ENCODE peak calls at places on chromosomes 12 and 14, in four cellular contexts. W is astrocyte, N is fibroblast of lung, A is neural progenitor cell. U is an unnamed sample.

GRCh38 chr14:72801381-72801812 is 92.5 kb downstream of the DPF3 start:
- DNase-seq in W (peak), N (peak), A (no peak), U (peak)

GRCh38 chr12:116076399-116076798 is 201.1 kb downstream of the MED13L start:
- DNase-seq in W (peak), N (peak), A (no peak), U (no peak)

GRCh38 chr12:83335748-83336147 is 649.0 kb downstream of the TMTC2 start:
- DNase-seq in W (no peak), N (no peak), A (no peak), U (no peak)

GRCh38 chr12:131901431-131902331 is 7.3 kb downstream of the ULK1 start:
- DNase-seq in W (no peak), N (no peak), A (no peak), U (no peak)

GRCh38 chr14:28603606-28604005 is 163.0 kb upstream of the FOXG1 start:
- DNase-seq in W (peak), N (peak), A (no peak), U (no peak)

GRCh38 chr14:102454711-102455110 is 54.9 kb downstream of the ANKRD9 start:
- DNase-seq in W (no peak), N (no peak), A (no peak), U (no peak)

GRCh38 chr12:48183091-48183875 is at the start of gene CCDC184:
- DNase-seq in W (peak), N (peak), A (peak), U (peak)

GRCh38 chr14:47674546-47675238 is 713 bp downstream of the MDGA2 start:
- DNase-seq in W (no peak), N (peak), A (peak), U (peak)

GRCh38 chr14:92589213-92589852 is 75.8 kb downstream of the RIN3 start:
- DNase-seq in W (no peak), N (peak), A (peak), U (peak)

GRCh38 chr12:116843085-116843484 is 38.2 kb downstream of the HRK start:
- DNase-seq in W (no peak), N (no peak), A (no peak), U (no peak)

GRCh38 chr14:80606347-80606772 is 335.2 kb downstream of the CEP128 start:
- DNase-seq in W (no peak), N (no peak), A (no peak), U (peak)

GRCh38 chr12:82359115-82359478 is 768 bp downstream of the METTL25 start:
- DNase-seq in W (peak), N (peak), A (peak), U (no peak)

GRCh38 chr12:45050751-45051489 is at the start of gene DBX2:
- DNase-seq in W (no peak), N (peak), A (peak), U (no peak)

GRCh38 chr12:108712925-108713203 is 18.5 kb downstream of the CORO1C start:
- DNase-seq in W (no peak), N (no peak), A (no peak), U (no peak)

GRCh38 chr12:46365951-46366379 is 6.6 kb downstream of the SLC38A2 start:
- DNase-seq in W (no peak), N (peak), A (no peak), U (peak)

GRCh38 chr14:33730163-33730562 is 220.7 kb downstream of the EGLN3 start:
- DNase-seq in W (no peak), N (no peak), A (no peak), U (no peak)

GRCh38 chr14:58477653-58478052 is 50.1 kb downstream of the KIAA0586 start:
- DNase-seq in W (no peak), N (no peak), A (no peak), U (no peak)

GRCh38 chr14:81330619-81331122 is 69.5 kb downstream of the STON2 start:
- DNase-seq in W (no peak), N (no peak), A (no peak), U (no peak)

GRCh38 chr12:28369483-28369882 is 179.2 kb downstream of the CCDC91 start:
- DNase-seq in W (no peak), N (no peak), A (no peak), U (no peak)

GRCh38 chr14:68255697-68256178 is 436.2 kb downstream of the RAD51B start:
- DNase-seq in W (peak), N (peak), A (no peak), U (peak)

GRCh38 chr12:65956056-65956738 is 131.9 kb downstream of the HMGA2 start:
- DNase-seq in W (no peak), N (no peak), A (no peak), U (peak)

GRCh38 chr12:113162102-113163029 is 12.8 kb downstream of the CFAP73 start:
- DNase-seq in W (peak), N (peak), A (peak), U (peak)

GRCh38 chr12:122656298-122656697 is 46.9 kb downstream of the HCAR2 start:
- DNase-seq in W (no peak), N (no peak), A (no peak), U (no peak)

GRCh38 chr14:89540830-89541470 is 123.9 kb upstream of the FOXN3 start:
- DNase-seq in W (peak), N (peak), A (no peak), U (peak)

GRCh38 chr12:69610126-69610525 is 581 bp downstream of the LRRC10 start:
- DNase-seq in W (no peak), N (no peak), A (no peak), U (no peak)
- H3K27ac ChIP-seq in W (no peak), N (no peak), A (no peak), U (no peak)

DNA sequence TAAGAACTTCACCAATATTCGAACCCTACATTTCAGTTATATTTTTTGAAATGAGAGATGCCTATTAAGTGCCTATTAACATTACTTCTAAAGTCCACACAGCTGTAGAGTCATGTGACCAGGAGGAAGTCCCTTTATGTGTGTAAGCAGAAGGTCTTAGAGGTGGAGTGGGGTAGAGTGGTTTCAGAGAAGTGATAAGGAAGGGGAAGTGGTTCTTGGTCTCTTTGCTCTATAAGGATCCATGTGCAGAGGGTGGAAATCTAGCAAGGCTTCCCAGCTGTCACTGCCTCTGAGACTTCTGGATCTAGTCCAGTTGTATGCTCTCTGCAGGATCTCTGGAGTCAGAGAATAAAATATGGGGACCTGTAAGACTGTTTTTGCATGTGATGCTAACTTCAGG is 673.9 kb downstream of the FLRT2 start:
- DNase-seq in W (no peak), N (no peak), A (no peak), U (no peak)
- H3K4me2 ChIP-seq in W (no peak), N (no peak), A (no peak), U (no peak)

GRCh38 chr14:84425968-84426367 is 1104.0 kb upstream of the FLRT2 start:
- DNase-seq in W (no peak), N (no peak), A (no peak), U (no peak)
- H3K9ac ChIP-seq in W (no peak), N (no peak), A (no peak), U (no peak)

DNA sequence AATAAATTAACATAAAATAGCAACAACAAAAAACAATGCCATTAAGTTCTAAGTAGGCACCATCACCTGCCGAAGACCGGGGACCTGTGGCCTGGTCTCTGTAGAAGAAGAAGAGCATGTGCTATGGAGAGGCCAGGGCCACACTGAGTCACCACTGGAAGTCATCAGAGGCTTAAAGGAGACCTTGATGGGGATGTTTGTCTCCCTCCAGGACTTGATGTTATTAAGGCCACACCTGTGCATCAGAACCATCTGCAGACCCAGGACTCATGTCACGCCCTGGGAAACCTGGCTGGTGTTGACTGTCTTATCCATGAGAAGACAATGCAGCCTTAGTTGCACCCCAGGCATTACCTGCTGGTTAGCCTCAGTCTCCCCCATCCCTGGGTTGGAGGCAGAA is 292.3 kb downstream of the AACS start:
- DNase-seq in W (no peak), N (no peak), A (no peak), U (no peak)
- H3K27ac ChIP-seq in W (no peak), N (no peak), A (no peak), U (no peak)

GRCh38 chr14:66572836-66573235 is 64.9 kb downstream of the GPHN start:
- DNase-seq in W (peak), N (peak), A (no peak), U (no peak)
- H3K4me2 ChIP-seq in W (no peak), N (no peak), A (no peak), U (no peak)

GRCh38 chr12:124700810-124701594 is 133.6 kb upstream of the NCOR2 start:
- DNase-seq in W (peak), N (peak), A (peak), U (no peak)
- H3K9ac ChIP-seq in W (peak), N (no peak), A (no peak), U (peak)

GRCh38 chr12:75932241-75932640 is 99.3 kb downstream of the PHLDA1 start:
- DNase-seq in W (no peak), N (no peak), A (no peak), U (no peak)
- H3K27ac ChIP-seq in W (no peak), N (no peak), A (no peak), U (no peak)

GRCh38 chr12:25769076-25769945 is 189.2 kb upstream of the RASSF8 start:
- DNase-seq in W (peak), N (peak), A (no peak), U (peak)

GRCh38 chr12:25768151-25768550 is 190.3 kb upstream of the RASSF8 start:
- DNase-seq in W (no peak), N (no peak), A (no peak), U (no peak)

GRCh38 chr12:25764409-25764808 is 194.1 kb upstream of the RASSF8 start:
- DNase-seq in W (peak), N (peak), A (no peak), U (no peak)

GRCh38 chr12:25764892-25765291 is 193.6 kb upstream of the RASSF8 start:
- DNase-seq in W (peak), N (peak), A (no peak), U (no peak)

GRCh38 chr12:25767613-25768012 is 190.9 kb upstream of the RASSF8 start:
- DNase-seq in W (peak), N (peak), A (no peak), U (no peak)
- H3K4me2 ChIP-seq in W (peak), N (peak), A (no peak), U (no peak)

U was measured in mesenchymal stem cell.